ENCODE peak calls at places on chromosomes 1 and 21, in ten cellular contexts. V is uterus, T is stomach, M is testis, L is Peyer's patch, K is heart left ventricle, U is body of pancreas, C is IMR-90, S is right lobe of liver, B is endothelial cell of umbilical vein. N is an unnamed sample. For H3K27me3, the result is how much of the 10 kb centered on the place peaks cover.

GRCh38 chr1:6081901-6082300 is 36.2 kb downstream of the KCNAB2 start:
- DNase-seq in U (no peak), L (no peak), V (no peak), K (no peak), M (no peak), S (no peak), T (no peak), B (no peak), C (no peak), N (no peak)

GRCh38 chr1:207944571-207944970 is 33.6 kb upstream of the CD34 start:
- DNase-seq in M (no peak), T (no peak), V (no peak), C (peak), U (no peak), L (no peak), K (no peak), B (peak), S (no peak), N (no peak)

GRCh38 chr1:60394436-60394835 is 320.9 kb upstream of the C1orf87 start:
- DNase-seq in B (no peak), V (no peak), K (no peak), M (no peak), C (no peak), S (no peak), T (no peak), L (no peak), U (no peak), N (no peak)

GRCh38 chr1:47986741-47987140 is 10.4 kb downstream of the TRABD2B start:
- DNase-seq in K (peak), C (no peak), T (no peak), L (no peak), B (no peak), V (peak), M (peak), U (no peak), S (no peak), N (no peak)

GRCh38 chr1:88985033-88985432 is 7.4 kb downstream of the KYAT3 start:
- DNase-seq in L (no peak), U (peak), M (peak), V (no peak), T (peak), B (peak), S (no peak), C (peak), K (no peak), N (no peak)

GRCh38 chr1:89607156-89607555 is 25.8 kb upstream of the LRRC8C start:
- DNase-seq in B (no peak), M (no peak), U (no peak), K (no peak), V (no peak), L (no peak), C (no peak), S (no peak), T (no peak), N (no peak)

GRCh38 chr1:85321237-85321964 is 45.0 kb upstream of the BCL10 start:
- DNase-seq in V (no peak), S (no peak), U (no peak), B (peak), C (peak), T (no peak), L (no peak), K (no peak), M (no peak), N (no peak)

GRCh38 chr1:82875170-82875569 is 1074.4 kb downstream of the ADGRL2 start:
- DNase-seq in T (no peak), U (peak), S (no peak), L (no peak), C (no peak), V (no peak), M (no peak), K (no peak), B (no peak), N (no peak)

GRCh38 chr21:36203603-36203889 is 46.9 kb downstream of the DOP1B start:
- DNase-seq in L (no peak), T (peak), B (peak), S (peak), V (no peak), U (peak), M (no peak), C (peak), K (no peak), N (no peak)

GRCh38 chr1:24415910-24416665 is 486 bp downstream of the NIPAL3 start:
- DNase-seq in L (peak), C (peak), M (no peak), S (no peak), V (no peak), U (peak), K (no peak), T (no peak), B (no peak), N (no peak)

GRCh38 chr1:87121732-87122163 is 206.9 kb upstream of the LMO4 start:
- DNase-seq in L (no peak), K (no peak), V (no peak), T (no peak), C (peak), U (no peak), B (no peak), M (no peak), S (no peak), N (no peak)

GRCh38 chr1:17551755-17552234 is 12.3 kb downstream of the ARHGEF10L start:
- DNase-seq in M (no peak), L (peak), K (peak), U (peak), V (no peak), S (peak), C (peak), B (peak), T (peak), N (no peak)

GRCh38 chr1:62159940-62160348 is 34.7 kb upstream of the L1TD1 start:
- DNase-seq in K (no peak), M (no peak), V (no peak), B (no peak), L (no peak), U (no peak), T (no peak), S (no peak), C (no peak), N (no peak)

GRCh38 chr21:34946385-34947121 is 102.5 kb downstream of the RUNX1 start:
- DNase-seq in T (no peak), V (no peak), L (no peak), U (no peak), S (no peak), K (no peak), B (no peak), M (no peak), C (no peak), N (no peak)

GRCh38 chr1:216846339-216846738 is 123.1 kb upstream of the ESRRG start:
- DNase-seq in K (no peak), C (no peak), V (no peak), B (no peak), T (no peak), M (no peak), U (no peak), S (no peak), L (no peak), N (no peak)

GRCh38 chr1:180974236-180974635 is 48.4 kb downstream of the STX6 start:
- DNase-seq in V (no peak), L (no peak), U (no peak), M (no peak), S (no peak), C (no peak), B (no peak), K (no peak), T (no peak), N (no peak)

GRCh38 chr1:2857521-2857920 is 56.0 kb upstream of the TTC34 start:
- DNase-seq in S (peak), C (no peak), B (no peak), V (no peak), M (no peak), L (no peak), T (no peak), U (no peak), K (no peak), N (no peak)
- H3K27me3 ChIP-seq in S (under half), C (under half), B (under half), V (under half), M (under half), L (under half), T (under half), U (under half), K (under half), N (under half)

GRCh38 chr1:214843281-214843680 is 239.3 kb upstream of the KCNK2 start:
- DNase-seq in M (no peak), B (no peak), V (no peak), C (peak), S (no peak), U (no peak), T (no peak), K (no peak), L (no peak), N (no peak)
- H3K27ac ChIP-seq in M (no peak), B (no peak), V (no peak), C (peak), S (no peak), U (no peak), T (no peak), K (no peak), L (no peak), N (no peak)

GRCh38 chr1:52551476-52552235 is 1.2 kb downstream of the TUT4 start:
- DNase-seq in B (peak), U (peak), M (peak), T (no peak), L (no peak), V (no peak), K (no peak), S (no peak), C (peak), N (no peak)
- TF ChIP-seq POLR2A in B (no peak), U (no peak), M (no peak), T (no peak), L (no peak), V (no peak), K (no peak), S (no peak), C (no peak), N (no peak)

DNA sequence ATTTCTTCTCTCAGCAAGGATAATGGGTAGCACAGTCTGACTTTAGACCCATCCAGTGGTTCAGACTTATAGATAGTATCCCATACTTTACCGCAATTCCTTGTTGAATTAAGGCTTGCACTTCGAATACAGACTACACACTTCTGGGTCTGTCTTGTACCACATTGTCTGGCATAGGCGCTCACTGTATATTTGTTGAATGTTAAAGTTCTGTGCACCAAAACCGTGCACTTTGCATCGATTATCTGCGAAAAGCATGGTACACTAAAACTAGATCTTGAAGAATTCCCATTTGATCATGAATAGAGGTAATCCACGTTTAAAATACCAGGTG is 556 bp upstream of the RYR2 start:
- DNase-seq in M (no peak), U (no peak), C (no peak), S (no peak), V (no peak), K (no peak), T (no peak), B (no peak), L (no peak), N (no peak)
- H3K27me3 ChIP-seq in M (under half), U (under half), C (under half), S (under half), V (under half), K (under half), T (under half), B (under half), L (under half), N (under half)

N was measured in tibial nerve.